ENCODE peak calls at places on chromosomes 2 and 18, in seven cellular contexts. E, Y, C, O, Z, H and R are unnamed samples.

GRCh38 chr2:171347158-171347557 is 86.6 kb downstream of the METTL8 start:
- DNase-seq in C (no peak), H (no peak), E (no peak), Z (no peak), Y (no peak), O (no peak), R (no peak)

GRCh38 chr2:19769513-19769912 is 132.3 kb downstream of the TTC32 start:
- DNase-seq in H (no peak), Y (no peak), O (no peak), Z (no peak), E (no peak), C (no peak), R (no peak)

GRCh38 chr18:70490008-70490933 is 201.4 kb downstream of the SOCS6 start:
- DNase-seq in Z (peak; percentile 59), O (peak; percentile 89), C (peak; percentile 48), E (peak; percentile 76), H (peak; percentile 24), Y (no peak), R (no peak)

GRCh38 chr2:150204449-150204848 is 283.0 kb downstream of the RND3 start:
- DNase-seq in C (no peak), Y (no peak), H (no peak), O (no peak), Z (no peak), E (no peak), R (no peak)

GRCh38 chr2:27921880-27922589 is 31.5 kb downstream of the BABAM2 start:
- DNase-seq in O (no peak), Y (no peak), C (no peak), H (no peak), Z (no peak), E (no peak), R (no peak)

GRCh38 chr2:3199660-3200345 is 177.8 kb downstream of the EIPR1 start:
- DNase-seq in E (no peak), H (no peak), O (no peak), C (no peak), Z (no peak), Y (no peak), R (no peak)

GRCh38 chr2:26465981-26466471 is 11.9 kb downstream of the OTOF start:
- DNase-seq in C (no peak), E (no peak), H (no peak), Z (no peak), O (no peak), Y (no peak), R (no peak)

GRCh38 chr2:145723872-145724271 is 1204.0 kb upstream of the ZEB2 start:
- DNase-seq in E (no peak), Y (no peak), Z (no peak), C (no peak), H (no peak), O (no peak), R (no peak)

GRCh38 chr2:183078163-183078466 is 432 bp upstream of the DUSP19 start:
- DNase-seq in H (no peak), Y (no peak), Z (no peak), O (no peak), C (no peak), E (peak; percentile 84), R (no peak)

GRCh38 chr2:26652361-26653041 is 11.3 kb upstream of the CIB4 start:
- DNase-seq in E (no peak), Z (peak; percentile 16), O (peak; percentile 14), Y (no peak), C (no peak), H (no peak), R (no peak)

GRCh38 chr2:20642026-20642971 is 8.6 kb downstream of the HS1BP3 start:
- DNase-seq in Y (no peak), E (peak; percentile 82), C (peak; percentile 69), H (no peak), O (no peak), Z (peak; percentile 71), R (peak; percentile 77)

GRCh38 chr2:3610415-3610814 is 15.5 kb downstream of the COLEC11 start:
- DNase-seq in Z (no peak), Y (no peak), O (no peak), E (no peak), H (no peak), C (no peak), R (no peak)

GRCh38 chr18:183769-184168 is 25.4 kb downstream of the USP14 start:
- DNase-seq in Y (no peak), C (no peak), H (no peak), E (no peak), Z (no peak), O (no peak), R (no peak)

GRCh38 chr18:31574359-31574758 is 17.3 kb upstream of the TTR start:
- DNase-seq in Z (no peak), O (no peak), Y (no peak), H (no peak), E (no peak), C (no peak), R (no peak)

GRCh38 chr2:7692657-7693161 is 775.5 kb downstream of the RNF144A start:
- DNase-seq in C (no peak), H (no peak), O (no peak), E (no peak), Y (peak; percentile 4), Z (peak; percentile 43), R (no peak)

GRCh38 chr2:158718851-158719250 is 76.3 kb upstream of the DAPL1 start:
- DNase-seq in Z (no peak), Y (no peak), C (no peak), E (no peak), O (no peak), H (no peak), R (no peak)

GRCh38 chr2:11745613-11746375 is 638 bp upstream of the LPIN1 start:
- DNase-seq in E (no peak), O (no peak), H (no peak), Y (no peak), Z (no peak), C (no peak), R (no peak)

GRCh38 chr2:85133751-85134254 is 611 bp downstream of the TCF7L1 start:
- DNase-seq in H (no peak), E (peak; percentile 39), Z (no peak), C (no peak), Y (no peak), O (no peak), R (no peak)

GRCh38 chr2:157246212-157247067 is 11.1 kb upstream of the GALNT5 start:
- DNase-seq in E (peak; percentile 67), O (no peak), C (no peak), Z (no peak), H (no peak), Y (no peak), R (no peak)

GRCh38 chr2:70790079-70790963 is at the start of gene FIGLA:
- DNase-seq in Y (no peak), C (no peak), H (no peak), Z (no peak), O (no peak), E (peak; percentile 73), R (no peak)

GRCh38 chr2:64543006-64543697 is 19.0 kb downstream of the AFTPH start:
- DNase-seq in O (no peak), E (no peak), Z (no peak), Y (no peak), H (no peak), C (no peak), R (no peak)

GRCh38 chr2:174730530-174731018 is 33.7 kb downstream of the CHRNA1 start:
- DNase-seq in H (no peak), O (no peak), Y (no peak), C (no peak), E (no peak), Z (no peak), R (no peak)
- H3K4me3 ChIP-seq in H (peak overlapping the region; percentile 35), O (no peak overlapping the region), Y (peak overlapping the region; percentile 63), C (peak overlapping the region; percentile 75), E (peak overlapping the region; percentile 74), Z (peak overlapping the region; percentile 20), R (peak overlapping the region; percentile 60)

GRCh38 chr2:30809938-30810337 is 2.7 kb upstream of the CAPN13 start:
- DNase-seq in C (no peak), Z (no peak), H (no peak), E (no peak), Y (no peak), O (no peak), R (no peak)
- H3K27ac ChIP-seq in C (no peak overlapping the region), Z (no peak overlapping the region), H (no peak overlapping the region), E (no peak overlapping the region), Y (no peak overlapping the region), O (no peak overlapping the region), R (no peak overlapping the region)

DNA sequence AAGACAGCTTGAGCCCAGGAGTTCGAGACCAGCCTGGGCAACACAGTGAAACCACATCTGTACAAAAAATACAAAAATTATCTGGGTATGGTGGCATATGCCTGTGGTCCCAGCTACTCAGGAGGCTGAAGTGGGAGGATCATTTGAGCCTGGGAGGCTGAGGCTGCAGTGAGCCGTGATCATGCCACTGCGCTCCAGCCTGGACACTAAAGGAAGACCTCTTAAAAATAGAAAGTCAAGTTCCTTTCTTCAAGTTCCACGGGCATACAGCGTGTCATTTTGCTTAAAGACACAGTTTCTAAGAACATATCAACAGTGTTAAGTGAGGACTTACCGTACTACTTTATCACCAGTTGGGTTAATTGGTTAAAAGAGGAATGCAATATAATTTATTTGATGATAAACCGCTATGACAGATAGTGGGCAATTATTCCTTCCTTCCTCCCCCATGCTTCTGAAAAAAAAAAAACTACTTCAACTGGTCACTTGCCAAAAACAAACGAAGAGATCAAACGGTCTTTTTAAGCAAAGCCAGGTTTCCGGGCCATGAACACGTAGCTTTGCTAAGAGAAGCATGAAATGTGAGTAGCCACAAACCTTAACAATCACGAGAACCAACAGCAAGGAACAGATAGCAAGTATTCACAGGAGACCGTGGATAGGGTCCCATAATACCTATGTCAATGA is 21.4 kb downstream of the AP1S3 start:
- DNase-seq in Z (no peak), O (no peak), Y (no peak), H (no peak), E (no peak), C (no peak), R (no peak)
- H3K4me3 ChIP-seq in Z (no peak overlapping the region), O (no peak overlapping the region), Y (no peak overlapping the region), H (peak overlapping the region; percentile 1), E (no peak overlapping the region), C (no peak overlapping the region), R (no peak overlapping the region)

GRCh38 chr2:142866426-142866825 is 11.0 kb upstream of the KYNU start:
- DNase-seq in O (no peak), Z (no peak), Y (no peak), H (no peak), E (no peak), C (no peak), R (no peak)
- H3K27ac ChIP-seq in O (no peak overlapping the region), Z (no peak overlapping the region), Y (no peak overlapping the region), H (no peak overlapping the region), E (no peak overlapping the region), C (no peak overlapping the region), R (no peak overlapping the region)

GRCh38 chr2:231684314-231685223 is 23.8 kb upstream of the PTMA start:
- DNase-seq in H (no peak), E (no peak), O (peak; percentile 78), Z (no peak), Y (no peak), C (no peak), R (peak; percentile 76)
- H3K4me3 ChIP-seq in H (no peak overlapping the region), E (no peak overlapping the region), O (peak overlapping the region; percentile 9), Z (no peak overlapping the region), Y (no peak overlapping the region), C (no peak overlapping the region), R (peak overlapping the region; percentile 37)